ENCODE peak calls at places on chromosomes 4 and X, in five cellular contexts. L, F, N, W and X are unnamed samples.

GRCh38 chr4:1041936-1042330 is 30.5 kb downstream of the FGFRL1 start:
- DNase-seq in W (no peak), F (no peak), L (no peak), N (no peak), X (no peak)

GRCh38 chrX:11412715-11413623 is 119.8 kb downstream of the AMELX start:
- DNase-seq in N (no peak), L (no peak), W (no peak), F (no peak), X (no peak)

GRCh38 chrX:131068945-131069719 is 11.0 kb downstream of the ARHGAP36 start:
- DNase-seq in L (peak; percentile 49), N (no peak), W (no peak), F (no peak), X (no peak)

GRCh38 chrX:15815779-15816452 is 25.6 kb downstream of the ZRSR2 start:
- DNase-seq in W (no peak), F (no peak), N (no peak), L (peak; percentile 13), X (no peak)

GRCh38 chrX:103817502-103817901 is 14.6 kb downstream of the RAB9B start:
- DNase-seq in F (no peak), N (peak; percentile 74), L (peak; percentile 38), W (peak; percentile 13), X (peak; percentile 17)

GRCh38 chr4:112931001-112931400 is 118.5 kb upstream of the ANK2 start:
- DNase-seq in W (no peak), F (no peak), L (no peak), N (no peak), X (no peak)

GRCh38 chr4:166655231-166655630 is 579.1 kb downstream of the SPOCK3 start:
- DNase-seq in W (no peak), N (no peak), F (no peak), L (no peak), X (no peak)

GRCh38 chrX:30067677-30068076 is 147.7 kb upstream of the MAGEB2 start:
- DNase-seq in F (no peak), L (no peak), N (no peak), W (no peak), X (no peak)

GRCh38 chr4:6272863-6273660 is 3.4 kb downstream of the WFS1 start:
- DNase-seq in W (no peak), F (no peak), N (no peak), L (no peak), X (no peak)

GRCh38 chr4:6625256-6625655 is 15.2 kb upstream of the MRFAP1 start:
- DNase-seq in F (no peak), L (no peak), N (no peak), W (no peak), X (no peak)

GRCh38 chr4:73257995-73258667 is 467 bp downstream of the ANKRD17 start:
- DNase-seq in W (peak; percentile 21), N (peak; percentile 6), L (peak; percentile 60), F (no peak), X (peak; percentile 34)

GRCh38 chr4:89275587-89275986 is 32.0 kb downstream of the GPRIN3 start:
- DNase-seq in W (no peak), N (no peak), F (peak; percentile 64), L (no peak), X (no peak)

GRCh38 chr4:173017802-173018201 is 150.8 kb upstream of the GALNT7 start:
- DNase-seq in N (no peak), L (no peak), W (no peak), F (no peak), X (no peak)

GRCh38 chrX:26653050-26653449 is 437.1 kb downstream of the MAGEB5 start:
- DNase-seq in L (no peak), N (no peak), W (no peak), F (no peak), X (no peak)

GRCh38 chrX:19344207-19344534 is 444 bp downstream of the PDHA1 start:
- DNase-seq in L (no peak), N (no peak), W (no peak), F (no peak), X (no peak)

GRCh38 chr4:1490906-1491629 is 84.8 kb upstream of the NKX1-1 start:
- DNase-seq in N (no peak), L (no peak), W (no peak), F (no peak), X (peak; percentile 5)

GRCh38 chr4:155077860-155078259 is 130.6 kb upstream of the NPY2R start:
- DNase-seq in W (no peak), N (no peak), F (no peak), L (no peak), X (no peak)

GRCh38 chr4:24965627-24966026 is 52.8 kb upstream of the CCDC149 start:
- DNase-seq in W (no peak), N (no peak), L (peak; percentile 31), F (no peak), X (no peak)

GRCh38 chr4:153154010-153154975 is 50.0 kb upstream of the TRIM2 start:
- DNase-seq in L (no peak), W (no peak), F (peak; percentile 29), N (no peak), X (no peak)

GRCh38 chr4:109229028-109229427 is 73.4 kb downstream of the COL25A1 start:
- DNase-seq in W (no peak), N (no peak), F (no peak), L (no peak), X (no peak)

GRCh38 chr4:52750213-52750612 is 1.0 kb downstream of the ERVMER34-1 start:
- DNase-seq in N (no peak), F (no peak), L (no peak), W (no peak), X (no peak)

GRCh38 chr4:103996059-103996458 is 276.3 kb upstream of the TACR3 start:
- DNase-seq in F (no peak), N (no peak), W (no peak), L (no peak), X (no peak)

GRCh38 chr4:56512166-56512565 is 6.6 kb downstream of the ARL9 start:
- DNase-seq in L (no peak), F (no peak), N (no peak), W (no peak), X (no peak)

GRCh38 chrX:39205467-39205866 is 404.2 kb downstream of the MID1IP1 start:
- DNase-seq in L (no peak), W (no peak), F (no peak), N (no peak), X (no peak)

GRCh38 chr4:142663828-142664227 is 182.3 kb downstream of the INPP4B start:
- DNase-seq in W (no peak), F (no peak), N (no peak), L (no peak), X (no peak)

GRCh38 chrX:2267890-2268289 is 232.9 kb downstream of the DHRSX start:
- DNase-seq in F (no peak), W (no peak), N (no peak), L (no peak), X (no peak)

GRCh38 chr4:93710847-93711430 is 117.6 kb upstream of the ATOH1 start:
- DNase-seq in W (no peak), N (no peak), F (no peak), L (no peak), X (no peak)

GRCh38 chr4:3822230-3822947 is 56.2 kb downstream of the ADRA2C start:
- DNase-seq in N (no peak), L (no peak), W (no peak), F (no peak), X (no peak)

GRCh38 chr4:3826247-3827172 is 60.3 kb downstream of the ADRA2C start:
- DNase-seq in F (no peak), N (no peak), W (no peak), L (no peak), X (no peak)

GRCh38 chr4:3825530-3825929 is 59.3 kb downstream of the ADRA2C start:
- DNase-seq in W (no peak), F (no peak), L (no peak), N (no peak), X (no peak)

GRCh38 chr4:3823496-3824341 is 57.5 kb downstream of the ADRA2C start:
- DNase-seq in F (no peak), N (no peak), W (no peak), L (no peak), X (no peak)

DNA sequence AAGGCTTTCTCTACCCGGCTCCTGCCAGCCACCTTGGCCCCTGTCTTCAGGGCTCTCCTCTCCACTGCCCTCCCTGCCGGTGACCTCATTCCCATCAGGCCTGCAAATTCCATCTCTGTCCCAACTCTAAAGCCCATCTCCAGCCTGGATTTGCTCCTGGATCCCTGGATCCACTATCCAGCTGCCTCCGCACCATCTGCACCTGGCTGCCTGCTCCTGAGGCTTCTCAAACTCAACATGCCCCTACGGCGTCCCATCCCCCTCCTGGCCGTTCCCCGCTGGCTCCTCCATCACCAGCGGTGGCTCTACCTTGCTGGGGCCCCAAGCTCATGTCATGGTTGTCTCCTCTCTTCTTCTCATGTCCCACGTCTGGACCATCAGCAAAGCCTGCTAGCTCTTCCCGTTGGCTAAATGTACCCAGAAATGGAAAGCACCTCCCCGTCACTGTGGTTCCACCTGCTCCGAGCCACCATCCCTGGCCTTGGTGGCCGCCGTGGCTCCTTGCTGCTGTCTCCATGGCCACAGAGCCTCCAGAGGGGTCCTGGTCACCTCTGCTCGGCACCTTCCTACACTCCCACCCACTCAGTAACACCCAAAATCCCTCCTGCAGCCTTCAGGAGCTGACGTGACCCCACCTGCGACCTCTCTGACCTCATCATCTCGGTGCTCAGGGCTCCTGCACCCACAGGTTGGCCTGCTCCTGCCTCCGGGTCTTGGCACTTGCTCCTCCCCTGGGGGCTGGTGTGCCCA is 58.5 kb downstream of the ADRA2C start:
- DNase-seq in F (no peak), N (no peak), W (no peak), L (no peak), X (no peak)
- H3K4me3 ChIP-seq in F (no peak overlapping the region), N (no peak overlapping the region), W (no peak overlapping the region), L (no peak overlapping the region), X (no peak overlapping the region)

GRCh38 chrX:116232833-116233232 is 62.3 kb downstream of the AGTR2 start:
- DNase-seq in L (no peak), N (no peak), F (no peak), W (no peak), X (no peak)
- TF ChIP-seq POLR2A in L (no peak), N (no peak), F (no peak), W (no peak), X (no peak)

DNA sequence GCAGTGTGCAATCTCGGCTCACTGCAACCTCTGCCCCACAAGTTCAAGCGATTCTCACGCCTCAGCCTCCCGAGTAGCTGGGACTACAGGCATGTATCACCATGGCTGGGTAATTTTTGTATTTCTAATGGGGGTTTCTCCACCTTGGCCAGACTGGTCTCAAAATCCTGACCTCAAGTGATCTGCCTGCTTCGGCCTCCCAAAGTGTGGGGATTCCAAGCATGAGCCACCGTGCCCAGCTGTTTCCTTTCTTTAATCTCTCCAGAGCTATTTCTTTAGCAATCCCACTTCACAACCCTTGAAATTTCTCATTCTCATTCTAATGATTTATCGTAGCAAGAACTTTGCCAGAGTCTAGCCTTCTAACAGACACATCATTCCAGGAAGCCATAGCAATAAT is 68.5 kb downstream of the RXFP1 start:
- DNase-seq in N (no peak), F (no peak), L (no peak), W (no peak), X (no peak)
- H3K4me3 ChIP-seq in N (no peak overlapping the region), F (no peak overlapping the region), L (no peak overlapping the region), W (no peak overlapping the region), X (no peak overlapping the region)

GRCh38 chr4:184536881-184537248 is 62.5 kb upstream of the IRF2 start:
- DNase-seq in N (peak; percentile 12), W (no peak), F (no peak), L (peak; percentile 18), X (no peak)

GRCh38 chr4:184537269-184538022 is 63.1 kb upstream of the IRF2 start:
- DNase-seq in W (peak; percentile 96), F (peak; percentile 97), L (peak; percentile 94), N (peak; percentile 95), X (peak; percentile 97)

GRCh38 chr4:184536070-184536880 is 61.9 kb upstream of the IRF2 start:
- DNase-seq in W (no peak), L (no peak), F (no peak), N (no peak), X (no peak)

GRCh38 chr4:184540307-184540706 is 66.0 kb upstream of the IRF2 start:
- DNase-seq in W (no peak), N (no peak), F (no peak), L (no peak), X (no peak)

GRCh38 chr4:184538023-184538599 is 63.8 kb upstream of the IRF2 start:
- DNase-seq in F (peak; percentile 91), W (peak; percentile 91), N (peak; percentile 97), L (peak; percentile 83), X (peak; percentile 91)
- TF ChIP-seq POLR2A in F (no peak), W (no peak), N (no peak), L (no peak), X (no peak)